ENCODE peak calls at places on chromosomes 1 and 21, in seven cellular contexts. J is progenitor cell of endocrine pancreas; B is CD4-positive, alpha-beta T cell; R is fibroblast of lung; P is endodermal cell; N is IMR-90; O is AG04450. W is an unnamed sample.

GRCh38 chr1:20974069-20974468 is 187.0 kb upstream of the HP1BP3 start:
- DNase-seq in R (no peak), O (peak), N (peak), B (no peak), J (no peak), P (no peak), W (no peak)

GRCh38 chr1:83102630-83103071 is 896.3 kb downstream of the TTLL7 start:
- DNase-seq in N (peak), J (no peak), O (no peak), R (peak), P (no peak), B (no peak), W (no peak)

GRCh38 chr1:193229136-193229535 is 42.7 kb upstream of the B3GALT2 start:
- DNase-seq in N (peak), R (peak), P (no peak), B (no peak), J (no peak), O (peak), W (no peak)

GRCh38 chr1:175274368-175274767 is 81.8 kb upstream of the KIAA0040 start:
- DNase-seq in P (no peak), R (no peak), B (no peak), O (no peak), J (no peak), N (no peak), W (no peak)

GRCh38 chr21:38985423-38986378 is 180.0 kb downstream of the ETS2 start:
- DNase-seq in J (no peak), P (no peak), N (peak), O (peak), B (no peak), R (peak), W (peak)

GRCh38 chr1:44220755-44221154 is 7.5 kb downstream of the DMAP1 start:
- DNase-seq in O (no peak), R (no peak), J (no peak), N (no peak), P (no peak), B (no peak), W (no peak)

GRCh38 chr21:42153046-42153685 is 65.8 kb upstream of the ABCG1 start:
- DNase-seq in J (no peak), O (no peak), R (no peak), N (no peak), B (no peak), P (peak), W (no peak)

GRCh38 chr1:248155927-248156326 is 11.0 kb downstream of the OR2M5 start:
- DNase-seq in P (no peak), N (no peak), B (no peak), R (no peak), O (no peak), J (no peak), W (no peak)

GRCh38 chr1:44405041-44405803 is at the start of gene RNF220:
- DNase-seq in N (peak), R (peak), O (peak), J (peak), P (peak), B (no peak), W (peak)

GRCh38 chr21:39003982-39004775 is 179.1 kb downstream of the PSMG1 start:
- DNase-seq in J (no peak), N (peak), O (no peak), R (peak), B (no peak), P (peak), W (no peak)

GRCh38 chr1:218499021-218499691 is 154.0 kb downstream of the TGFB2 start:
- DNase-seq in B (no peak), R (peak), P (no peak), N (peak), J (no peak), O (no peak), W (no peak)

GRCh38 chr1:150995896-150996295 is 10.8 kb downstream of the MINDY1 start:
- DNase-seq in O (no peak), R (peak), P (peak), B (no peak), N (no peak), J (no peak), W (no peak)

GRCh38 chr1:35573776-35574654 is 901 bp downstream of the TFAP2E start:
- DNase-seq in P (peak), R (no peak), N (no peak), J (no peak), B (no peak), O (no peak), W (no peak)

GRCh38 chr1:3673381-3674099 is 21.2 kb downstream of the TP73 start:
- DNase-seq in R (no peak), B (no peak), O (no peak), N (no peak), J (no peak), P (no peak), W (no peak)

GRCh38 chr1:112537451-112537850 is 28.7 kb downstream of the WNT2B start:
- DNase-seq in O (no peak), B (no peak), J (no peak), P (no peak), N (no peak), R (no peak), W (no peak)

GRCh38 chr1:240244968-240245628 is 153.4 kb downstream of the FMN2 start:
- DNase-seq in P (no peak), R (peak), N (peak), B (no peak), J (no peak), O (peak), W (peak)

GRCh38 chr1:240245629-240246020 is 153.9 kb downstream of the FMN2 start:
- DNase-seq in N (peak), J (no peak), O (no peak), R (no peak), B (no peak), P (no peak), W (no peak)

GRCh38 chr1:240239309-240239708 is 147.6 kb downstream of the FMN2 start:
- DNase-seq in B (no peak), R (no peak), O (no peak), P (no peak), N (no peak), J (no peak), W (no peak)

GRCh38 chr1:240241278-240241677 is 149.6 kb downstream of the FMN2 start:
- DNase-seq in P (no peak), R (no peak), N (no peak), O (no peak), B (no peak), J (no peak), W (no peak)

DNA sequence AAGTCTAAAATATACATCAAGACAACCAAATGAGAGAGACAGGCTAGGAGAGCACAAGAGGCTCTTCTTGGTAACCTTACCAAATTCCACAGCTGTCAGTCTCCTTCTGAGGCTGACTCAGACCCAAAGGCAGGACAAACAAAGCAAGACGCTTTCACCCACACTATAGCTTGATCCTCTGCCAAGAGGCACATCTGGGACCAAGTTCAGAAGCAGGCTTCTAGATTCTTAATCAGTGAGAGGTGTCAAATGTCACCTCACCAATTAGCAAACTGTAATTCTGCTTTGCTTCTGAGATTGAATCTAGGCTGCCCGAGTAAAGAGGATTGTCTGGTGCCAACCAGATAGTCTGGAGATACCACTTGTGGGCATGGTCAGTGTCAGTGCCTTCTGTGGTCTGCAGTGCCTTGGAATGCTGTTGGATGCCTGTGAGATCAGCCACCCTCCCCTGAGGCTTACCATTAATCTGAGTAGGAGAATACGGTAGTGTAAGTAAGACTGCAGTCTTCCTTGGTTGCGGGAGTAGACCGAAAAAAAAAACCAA is 151.0 kb downstream of the FMN2 start:
- DNase-seq in N (peak), J (no peak), R (peak), B (no peak), P (no peak), O (peak), W (peak)
- TF ChIP-seq CTCF in N (no peak), J (no peak), R (no peak), B (no peak), P (no peak), O (no peak), W (no peak)

GRCh38 chr1:84283381-84283780 is 18.1 kb upstream of the SAMD13 start:
- DNase-seq in J (no peak), P (no peak), N (no peak), O (no peak), B (no peak), R (no peak), W (no peak)

GRCh38 chr1:84286071-84286470 is 15.4 kb upstream of the SAMD13 start:
- DNase-seq in P (no peak), R (peak), B (no peak), O (peak), J (no peak), N (peak), W (no peak)

GRCh38 chr1:84278905-84279304 is 22.6 kb upstream of the SAMD13 start:
- DNase-seq in O (no peak), B (no peak), R (no peak), P (no peak), N (peak), J (no peak), W (no peak)

GRCh38 chr1:84280908-84281307 is 20.6 kb upstream of the SAMD13 start:
- DNase-seq in P (no peak), O (no peak), B (no peak), J (no peak), R (no peak), N (no peak), W (no peak)

GRCh38 chr1:84282780-84283333 is 18.7 kb upstream of the SAMD13 start:
- DNase-seq in P (no peak), R (no peak), O (no peak), N (no peak), J (no peak), B (no peak), W (no peak)
- TF ChIP-seq CTCF in P (no peak), R (no peak), O (no peak), N (no peak), J (no peak), B (no peak), W (no peak)

GRCh38 chr1:2459757-2460156 is 16.3 kb upstream of the PLCH2 start:
- DNase-seq in O (peak), N (peak), B (no peak), J (no peak), P (no peak), R (peak), W (no peak)
- TF ChIP-seq CTCF in O (peak), N (peak), B (no peak), J (no peak), P (peak), R (peak), W (peak)

GRCh38 chr1:227434808-227435207 is 116.5 kb upstream of the CDC42BPA start:
- DNase-seq in P (no peak), O (no peak), R (no peak), N (no peak), B (no peak), J (no peak), W (no peak)

GRCh38 chr1:227432981-227433380 is 114.7 kb upstream of the CDC42BPA start:
- DNase-seq in P (no peak), O (no peak), R (no peak), B (no peak), J (no peak), N (no peak), W (no peak)

GRCh38 chr1:227440167-227440566 is 121.9 kb upstream of the CDC42BPA start:
- DNase-seq in J (no peak), N (no peak), O (no peak), R (no peak), P (no peak), B (no peak), W (no peak)

GRCh38 chr1:227433663-227434062 is 115.4 kb upstream of the CDC42BPA start:
- DNase-seq in P (no peak), N (no peak), O (no peak), R (no peak), J (no peak), B (no peak), W (no peak)

DNA sequence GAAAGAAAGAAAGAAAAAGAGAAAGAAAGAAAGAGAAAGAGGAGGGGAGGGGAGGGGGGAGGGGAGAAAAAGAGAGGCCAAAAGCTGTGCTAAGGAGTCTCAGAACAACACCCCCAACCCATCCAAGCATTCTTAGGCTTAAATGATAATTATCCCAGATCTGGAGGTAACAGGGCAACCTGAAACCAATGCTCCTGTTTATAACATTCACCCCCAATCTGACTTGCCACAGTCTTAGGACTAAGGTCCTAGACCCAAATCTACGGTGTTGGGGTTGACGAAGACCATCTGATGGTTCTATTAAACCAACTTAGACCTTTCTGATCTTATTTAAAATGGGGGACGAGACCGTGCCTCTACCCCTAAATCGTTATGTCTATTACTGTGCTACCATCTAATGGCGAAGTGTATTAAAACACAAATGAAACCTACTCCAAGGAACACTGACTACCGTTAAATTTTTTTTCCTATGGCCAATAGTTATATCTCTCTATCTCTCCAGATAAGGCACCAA is 119.3 kb upstream of the CDC42BPA start:
- DNase-seq in N (peak), R (peak), P (peak), O (no peak), B (no peak), J (no peak), W (peak)
- TF ChIP-seq CTCF in N (peak), R (peak), P (peak), O (peak), B (peak), J (peak), W (peak)

W was measured in AG09319.